ENCODE peak calls at places on chromosome 18, in nine cellular contexts. D is pancreas, O is IMR-90, R is PC-3, P is adrenal gland, S is keratinocyte, J is stomach, U is cardiac muscle cell, G is tibial artery. F is an unnamed sample. For H3K4me1, the result is how much of the 10 kb centered on the place peaks cover.

GRCh38 chr18:50654658-50655550 is 95.0 kb downstream of the MAPK4 start:
- DNase-seq in J (no peak), R (no peak), P (no peak), D (no peak), U (peak), O (no peak), G (peak), S (no peak), F (peak)

GRCh38 chr18:57856707-57857280 is 53.7 kb upstream of the ATP8B1 start:
- DNase-seq in S (no peak), R (no peak), P (no peak), D (no peak), G (no peak), U (no peak), J (no peak), O (no peak), F (no peak)

GRCh38 chr18:6069539-6069938 is 174.2 kb upstream of the TMEM200C start:
- DNase-seq in S (no peak), R (peak), D (no peak), G (no peak), J (no peak), P (no peak), O (peak), U (no peak), F (no peak)

GRCh38 chr18:9705183-9705864 is 2.8 kb upstream of the RAB31 start:
- DNase-seq in J (no peak), G (no peak), R (peak), P (peak), O (peak), S (no peak), U (no peak), D (no peak), F (no peak)

GRCh38 chr18:72811047-72811446 is 56.7 kb downstream of the NETO1 start:
- DNase-seq in J (no peak), G (no peak), D (no peak), S (no peak), R (no peak), O (no peak), P (no peak), U (no peak), F (no peak)

GRCh38 chr18:75111673-75112485 is 97.1 kb downstream of the PTGR3 start:
- DNase-seq in O (peak), S (no peak), G (no peak), R (peak), U (no peak), D (no peak), P (no peak), J (no peak), F (no peak)

GRCh38 chr18:11293794-11294193 is 144.4 kb upstream of the PIEZO2 start:
- DNase-seq in O (no peak), G (no peak), P (no peak), S (no peak), D (no peak), J (no peak), R (no peak), U (no peak), F (no peak)

GRCh38 chr18:43883886-43884285 is 606.6 kb upstream of the SYT4 start:
- DNase-seq in U (no peak), S (no peak), D (no peak), R (no peak), J (no peak), O (no peak), G (no peak), P (no peak), F (no peak)

GRCh38 chr18:76482267-76482666 is 12.8 kb downstream of the ZNF516 start:
- DNase-seq in J (no peak), P (no peak), G (no peak), D (no peak), S (no peak), R (no peak), U (no peak), O (no peak), F (no peak)

GRCh38 chr18:59123588-59124369 is 15.9 kb upstream of the SEC11C start:
- DNase-seq in S (peak), J (no peak), O (peak), D (no peak), G (no peak), R (peak), P (no peak), U (no peak), F (no peak)

GRCh38 chr18:73739098-73739497 is 408.5 kb downstream of the FBXO15 start:
- DNase-seq in O (no peak), R (peak), D (no peak), G (no peak), S (no peak), P (no peak), U (no peak), J (no peak), F (no peak)

GRCh38 chr18:44625367-44625766 is 55.3 kb upstream of the SETBP1 start:
- DNase-seq in G (no peak), O (no peak), P (no peak), U (no peak), R (no peak), D (no peak), J (no peak), S (no peak), F (no peak)

DNA sequence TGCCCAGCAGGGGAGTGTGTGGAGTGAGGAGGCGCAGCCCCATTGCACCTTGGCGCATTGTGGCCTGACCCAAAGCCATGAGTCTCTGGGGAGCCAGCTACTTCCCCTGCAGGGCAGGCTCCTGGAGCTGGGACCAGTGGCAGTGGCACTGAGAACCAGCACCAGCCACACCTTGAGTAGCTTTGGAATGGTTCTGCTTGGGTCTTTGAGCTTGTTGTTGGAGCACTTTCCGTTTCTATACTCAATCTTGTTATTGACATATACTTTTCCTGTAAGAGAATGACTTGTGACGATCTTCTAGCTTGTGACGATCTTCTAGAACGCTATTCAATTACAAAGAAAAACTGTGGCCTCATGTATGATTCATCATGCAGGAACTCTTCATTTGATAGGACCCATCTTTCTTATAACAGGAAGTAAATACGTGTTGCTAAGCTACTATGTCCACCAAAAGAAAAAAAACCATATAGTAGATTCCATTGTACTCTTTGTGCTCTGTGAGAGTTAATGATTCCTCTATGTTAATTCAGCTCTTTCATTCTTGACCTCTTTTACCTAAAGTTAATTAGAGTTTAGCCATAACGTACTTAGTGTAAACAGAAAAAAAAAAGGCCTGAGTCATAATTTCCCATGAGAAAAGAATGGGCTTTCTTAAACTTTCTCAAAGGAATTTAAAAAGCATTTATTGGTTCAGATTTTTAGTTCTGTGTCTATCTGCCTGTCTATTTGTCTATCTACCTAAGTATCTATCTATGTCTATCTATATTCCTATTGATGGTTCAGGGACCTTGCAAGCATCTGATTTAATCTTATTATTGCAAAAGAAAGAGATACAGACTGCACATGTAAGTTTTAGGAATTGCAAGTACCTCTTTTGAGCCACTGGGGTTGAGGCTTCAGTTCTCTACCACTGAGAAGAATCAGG is 113.2 kb downstream of the GATA6 start:
- DNase-seq in U (no peak), R (peak), P (no peak), S (no peak), J (no peak), D (no peak), G (no peak), O (peak), F (no peak)
- H3K4me1 ChIP-seq in U (under half), R (under half), P (under half), S (under half), J (under half), D (under half), G (under half), O (under half), F (under half)

GRCh38 chr18:2293109-2293839 is 278.0 kb downstream of the METTL4 start:
- DNase-seq in R (no peak), P (no peak), G (no peak), U (no peak), O (no peak), S (no peak), J (no peak), D (no peak), F (no peak)
- TF ChIP-seq CTCF in R (no peak), P (no peak), G (no peak), U (no peak), O (no peak), S (no peak), J (no peak), D (no peak), F (no peak)

DNA sequence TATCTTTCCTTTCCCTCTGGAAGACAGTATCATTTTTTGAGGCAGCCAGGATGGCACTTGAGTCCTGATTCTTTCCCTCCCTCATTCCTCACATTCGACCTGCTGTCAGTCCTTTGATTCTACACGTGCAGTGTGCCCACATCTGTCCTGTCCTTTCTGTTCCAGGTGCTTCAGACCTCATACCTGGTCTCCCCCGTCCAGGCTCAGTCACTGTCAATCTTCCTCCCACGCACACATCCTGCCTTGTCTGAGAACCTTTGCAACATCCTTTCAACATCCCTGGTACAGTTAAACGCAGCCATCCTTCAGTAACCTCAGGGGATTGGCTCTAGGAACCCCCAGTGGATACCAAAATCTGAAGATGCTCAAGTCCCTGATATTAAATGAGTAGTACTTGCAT is 10.1 kb downstream of the BCL2 start:
- DNase-seq in U (no peak), J (no peak), G (no peak), D (no peak), R (no peak), P (no peak), O (no peak), S (no peak), F (no peak)
- H3K4me1 ChIP-seq in U (under half), J (under half), G (under half), D (under half), R (under half), P (under half), O (under half), S (under half), F (under half)

GRCh38 chr18:37383036-37383788 is 182.4 kb downstream of the CELF4 start:
- DNase-seq in J (no peak), G (no peak), S (no peak), R (peak), P (no peak), D (no peak), O (no peak), U (no peak), F (no peak)

GRCh38 chr18:37383789-37384151 is 181.8 kb downstream of the CELF4 start:
- DNase-seq in J (no peak), O (no peak), P (no peak), G (no peak), R (no peak), D (no peak), U (no peak), S (no peak), F (no peak)

GRCh38 chr18:37380546-37381110 is 185.0 kb downstream of the CELF4 start:
- DNase-seq in J (no peak), P (no peak), G (no peak), O (no peak), R (no peak), U (no peak), D (no peak), S (no peak), F (no peak)

GRCh38 chr18:37378616-37379015 is 187.0 kb downstream of the CELF4 start:
- DNase-seq in P (no peak), G (no peak), U (no peak), R (no peak), O (no peak), D (no peak), S (no peak), J (no peak), F (no peak)

DNA sequence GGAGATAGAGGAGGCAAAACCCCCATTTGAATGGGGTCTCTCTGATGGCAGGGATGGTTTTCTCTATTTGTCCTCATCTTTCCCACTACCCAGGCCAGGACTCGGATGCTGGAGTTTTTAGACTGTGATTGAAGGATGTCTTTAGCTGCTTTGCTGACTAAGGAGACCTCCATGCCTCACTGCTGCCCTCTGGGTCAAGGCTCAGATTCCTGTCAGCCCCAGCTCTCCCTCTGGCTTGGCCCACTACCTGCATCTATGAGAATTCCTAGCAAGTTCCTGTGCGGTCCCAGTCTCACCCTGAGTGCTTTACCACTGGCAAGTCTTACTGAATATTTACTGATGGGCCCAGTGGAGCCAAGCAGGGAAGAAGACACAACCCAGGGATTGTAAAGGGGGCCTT is 184.0 kb downstream of the CELF4 start:
- DNase-seq in D (no peak), P (no peak), J (no peak), G (no peak), O (no peak), U (no peak), R (no peak), S (no peak), F (no peak)
- TF ChIP-seq CTCF in D (no peak), P (no peak), J (no peak), G (no peak), O (no peak), U (no peak), R (no peak), S (no peak), F (no peak)

F was measured in thyroid gland.